ENCODE peak calls at places on chromosomes 7 and 10, in four cellular contexts. One of them, this sample, is unnamed.

GRCh38 chr7:91249506-91250233 is 14.6 kb upstream of the FZD1 start:
- DNase-seq in K562: no peak
- DNase-seq in IMR-90: peak; percentile 76
- DNase-seq in GM12878: no peak
- DNase-seq in this sample: no peak

GRCh38 chr7:133268355-133268754 is 15.5 kb downstream of the EXOC4 start:
- DNase-seq in K562: no peak
- DNase-seq in IMR-90: no peak
- DNase-seq in GM12878: no peak
- DNase-seq in this sample: no peak

GRCh38 chr7:44733708-44734481 is 14.8 kb upstream of the ZMIZ2 start:
- DNase-seq in K562: no peak
- DNase-seq in IMR-90: peak; percentile 85
- DNase-seq in GM12878: no peak
- DNase-seq in this sample: no peak

GRCh38 chr10:79069325-79070090 is 742 bp downstream of the ZMIZ1 start:
- DNase-seq in K562: peak; percentile 81
- DNase-seq in IMR-90: no peak
- DNase-seq in GM12878: no peak
- DNase-seq in this sample: no peak

GRCh38 chr7:28316489-28316888 is 95.8 kb upstream of the CREB5 start:
- DNase-seq in K562: no peak
- DNase-seq in IMR-90: peak; percentile 86
- DNase-seq in GM12878: no peak
- DNase-seq in this sample: no peak

GRCh38 chr7:42093361-42093905 is 143.6 kb downstream of the GLI3 start:
- DNase-seq in K562: no peak
- DNase-seq in IMR-90: no peak
- DNase-seq in GM12878: no peak
- DNase-seq in this sample: no peak

GRCh38 chr10:95840121-95840520 is 67.7 kb upstream of the CC2D2B start:
- DNase-seq in K562: no peak
- DNase-seq in IMR-90: no peak
- DNase-seq in GM12878: no peak
- DNase-seq in this sample: no peak

GRCh38 chr10:106577266-106577665 is 587.2 kb downstream of the SORCS1 start:
- DNase-seq in K562: no peak
- DNase-seq in IMR-90: peak; percentile 31
- DNase-seq in GM12878: no peak
- DNase-seq in this sample: no peak

GRCh38 chr7:130201796-130202195 is 3.4 kb downstream of the TMEM209 start:
- DNase-seq in K562: peak; percentile 30
- DNase-seq in IMR-90: no peak
- DNase-seq in GM12878: no peak
- DNase-seq in this sample: no peak

GRCh38 chr10:95788830-95789229 is 32.9 kb downstream of the ENTPD1 start:
- DNase-seq in K562: no peak
- DNase-seq in IMR-90: peak; percentile 85
- DNase-seq in GM12878: no peak
- DNase-seq in this sample: no peak

GRCh38 chr7:114921636-114922150 is at the start of gene MDFIC:
- DNase-seq in K562: no peak
- DNase-seq in IMR-90: no peak
- DNase-seq in GM12878: no peak
- DNase-seq in this sample: no peak

GRCh38 chr10:132099701-132100481 is 34.1 kb downstream of the JAKMIP3 start:
- DNase-seq in K562: no peak
- DNase-seq in IMR-90: no peak
- DNase-seq in GM12878: no peak
- DNase-seq in this sample: peak; percentile 42

GRCh38 chr7:22900784-22901183 is 78.1 kb upstream of the TOMM7 start:
- DNase-seq in K562: no peak
- DNase-seq in IMR-90: no peak
- DNase-seq in GM12878: no peak
- DNase-seq in this sample: peak; percentile 2

GRCh38 chr10:22341190-22341935 is 3.9 kb upstream of the SPAG6 start:
- DNase-seq in K562: no peak
- DNase-seq in IMR-90: peak; percentile 15
- DNase-seq in GM12878: no peak
- DNase-seq in this sample: no peak

GRCh38 chr10:21095494-21096055 is 198.5 kb upstream of the NEBL start:
- DNase-seq in K562: no peak
- DNase-seq in IMR-90: no peak
- DNase-seq in GM12878: no peak
- DNase-seq in this sample: no peak

GRCh38 chr10:21087476-21087875 is 190.4 kb upstream of the NEBL start:
- DNase-seq in K562: no peak
- DNase-seq in IMR-90: no peak
- DNase-seq in GM12878: no peak
- DNase-seq in this sample: no peak

GRCh38 chr10:21095073-21095472 is 198.0 kb upstream of the NEBL start:
- DNase-seq in K562: no peak
- DNase-seq in IMR-90: no peak
- DNase-seq in GM12878: no peak
- DNase-seq in this sample: no peak

GRCh38 chr10:21092683-21093524 is 195.8 kb upstream of the NEBL start:
- DNase-seq in K562: no peak
- DNase-seq in IMR-90: no peak
- DNase-seq in GM12878: no peak
- DNase-seq in this sample: no peak

DNA sequence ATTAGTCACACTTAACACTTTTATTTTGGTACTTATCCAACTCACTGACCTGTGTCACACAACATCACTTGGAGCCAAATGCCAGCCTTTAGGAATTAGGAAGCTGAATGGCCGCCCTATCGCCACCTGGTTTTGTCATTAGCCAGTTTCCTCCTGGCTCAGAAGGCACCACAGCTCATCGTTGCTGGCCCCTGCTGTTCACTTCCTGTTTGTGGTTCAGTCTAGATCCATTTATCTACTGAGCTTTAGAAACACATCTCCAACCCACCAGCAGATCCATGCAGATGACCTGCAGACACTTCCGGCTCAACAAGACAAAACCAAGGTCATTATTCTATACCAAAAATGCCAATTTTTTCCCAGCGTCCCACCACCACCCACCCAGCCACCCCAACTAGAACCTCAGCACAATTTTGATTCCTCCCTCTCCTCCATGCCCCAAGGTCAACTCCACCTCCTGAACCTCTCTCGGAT is 193.5 kb upstream of the NEBL start:
- DNase-seq in K562: no peak
- DNase-seq in IMR-90: no peak
- DNase-seq in GM12878: no peak
- DNase-seq in this sample: no peak
- TF ChIP-seq CHD1 in K562: no peak
- TF ChIP-seq CHD1 in IMR-90: no peak
- TF ChIP-seq CHD1 in GM12878: no peak
- TF ChIP-seq CHD1 in this sample: no peak

GRCh38 chr10:61588770-61589211 is 73.9 kb upstream of the CABCOCO1 start:
- DNase-seq in K562: no peak
- DNase-seq in IMR-90: peak; percentile 36
- DNase-seq in GM12878: no peak
- DNase-seq in this sample: no peak

GRCh38 chr10:61586829-61587228 is 75.9 kb upstream of the CABCOCO1 start:
- DNase-seq in K562: no peak
- DNase-seq in IMR-90: no peak
- DNase-seq in GM12878: no peak
- DNase-seq in this sample: no peak

GRCh38 chr10:61589547-61590243 is 73.0 kb upstream of the CABCOCO1 start:
- DNase-seq in K562: no peak
- DNase-seq in IMR-90: peak; percentile 35
- DNase-seq in GM12878: no peak
- DNase-seq in this sample: no peak

GRCh38 chr10:61594430-61594829 is 68.3 kb upstream of the CABCOCO1 start:
- DNase-seq in K562: no peak
- DNase-seq in IMR-90: no peak
- DNase-seq in GM12878: no peak
- DNase-seq in this sample: no peak

DNA sequence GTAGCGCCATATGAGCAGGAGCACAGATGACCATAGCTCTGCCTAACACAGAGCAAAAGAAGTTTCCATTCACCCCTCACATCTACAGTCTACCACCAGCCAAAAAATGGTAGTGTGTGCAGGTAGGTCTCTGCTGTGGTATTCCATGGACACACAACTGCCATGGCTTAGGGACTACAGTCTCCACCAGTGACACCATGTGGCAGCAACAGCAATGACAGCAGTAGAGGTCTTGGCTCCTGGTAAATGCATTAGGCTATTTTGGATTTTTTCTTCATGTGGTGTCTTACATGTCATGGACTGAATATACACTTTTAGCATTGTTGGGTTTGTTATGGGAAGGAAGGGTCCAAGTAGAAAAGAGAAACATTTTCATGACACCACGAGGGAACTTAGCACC is 70.1 kb upstream of the CABCOCO1 start:
- DNase-seq in K562: peak; percentile 21
- DNase-seq in IMR-90: no peak
- DNase-seq in GM12878: no peak
- DNase-seq in this sample: no peak
- TF ChIP-seq CHD1 in K562: no peak
- TF ChIP-seq CHD1 in IMR-90: no peak
- TF ChIP-seq CHD1 in GM12878: no peak
- TF ChIP-seq CHD1 in this sample: no peak

GRCh38 chr7:150357771-150358427 is 10.7 kb upstream of the REPIN1 start:
- DNase-seq in K562: peak; percentile 61
- DNase-seq in IMR-90: no peak
- DNase-seq in GM12878: no peak
- DNase-seq in this sample: no peak

GRCh38 chr7:150357277-150357676 is 11.3 kb upstream of the REPIN1 start:
- DNase-seq in K562: no peak
- DNase-seq in IMR-90: no peak
- DNase-seq in GM12878: no peak
- DNase-seq in this sample: no peak

GRCh38 chr7:150356265-150356897 is 12.2 kb upstream of the REPIN1 start:
- DNase-seq in K562: peak; percentile 69
- DNase-seq in IMR-90: peak; percentile 33
- DNase-seq in GM12878: no peak
- DNase-seq in this sample: no peak

GRCh38 chr7:150358433-150358832 is 10.2 kb upstream of the REPIN1 start:
- DNase-seq in K562: no peak
- DNase-seq in IMR-90: no peak
- DNase-seq in GM12878: no peak
- DNase-seq in this sample: no peak

GRCh38 chr7:150355666-150356059 is 13.0 kb upstream of the REPIN1 start:
- DNase-seq in K562: no peak
- DNase-seq in IMR-90: no peak
- DNase-seq in GM12878: no peak
- DNase-seq in this sample: no peak
- TF ChIP-seq CHD1 in K562: no peak
- TF ChIP-seq CHD1 in IMR-90: no peak
- TF ChIP-seq CHD1 in GM12878: no peak
- TF ChIP-seq CHD1 in this sample: no peak

DNA sequence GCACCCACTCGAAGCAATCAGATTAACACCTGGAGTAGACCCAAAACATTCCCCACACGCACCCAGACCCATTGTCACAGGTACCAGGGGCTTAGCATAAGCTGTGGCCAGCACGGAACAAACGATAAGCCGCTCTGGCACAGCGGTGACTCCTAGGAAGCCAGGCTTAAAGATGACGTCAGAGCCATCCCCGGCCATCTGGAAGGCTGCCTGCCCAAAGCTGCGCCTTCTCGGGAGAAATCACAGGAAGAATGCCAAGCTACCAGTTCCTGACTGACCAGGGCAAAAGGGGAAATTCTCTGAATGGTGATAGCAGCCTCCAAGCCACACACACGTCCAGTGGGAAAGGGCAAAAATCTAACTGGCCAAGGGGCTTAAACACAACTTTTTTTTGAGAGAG is 13.0 kb upstream of the WIPI2 start:
- DNase-seq in K562: no peak
- DNase-seq in IMR-90: peak; percentile 87
- DNase-seq in GM12878: no peak
- DNase-seq in this sample: no peak
- TF ChIP-seq CHD1 in K562: no peak
- TF ChIP-seq CHD1 in IMR-90: no peak
- TF ChIP-seq CHD1 in GM12878: no peak
- TF ChIP-seq CHD1 in this sample: no peak